ENCODE peak calls at places on chromosome 2, in seven cellular contexts. X, J, Z, V, M, Q and G are unnamed samples.

GRCh38 chr2:44838116-44838790 is 103.2 kb upstream of the SIX3 start:
- DNase-seq in X (no peak), J (no peak), Z (no peak), V (no peak), M (no peak), Q (no peak), G (no peak)

GRCh38 chr2:108987111-108987510 is 1.9 kb downstream of the EDAR start:
- DNase-seq in X (no peak), J (no peak), Z (no peak), V (no peak), M (no peak), Q (no peak), G (no peak)

GRCh38 chr2:18763338-18763737 is 174.0 kb upstream of the NT5C1B start:
- DNase-seq in X (peak), J (peak), Z (no peak), V (peak), M (no peak), Q (peak), G (peak)

GRCh38 chr2:141199711-141200110 is 931.1 kb downstream of the LRP1B start:
- DNase-seq in X (no peak), J (peak), Z (no peak), V (no peak), M (no peak), Q (no peak), G (no peak)

GRCh38 chr2:203893386-203893785 is 25.8 kb downstream of the CTLA4 start:
- DNase-seq in X (peak), J (peak), Z (no peak), V (peak), M (no peak), Q (peak), G (no peak)

GRCh38 chr2:215066138-215066537 is 72.3 kb downstream of the ABCA12 start:
- DNase-seq in X (no peak), J (no peak), Z (no peak), V (no peak), M (no peak), Q (no peak), G (no peak)

GRCh38 chr2:182565941-182566567 is 139.2 kb upstream of the PDE1A start:
- DNase-seq in X (no peak), J (no peak), Z (no peak), V (no peak), M (no peak), Q (no peak), G (no peak)

GRCh38 chr2:232888099-232888836 is 18.2 kb downstream of the SNORC start:
- DNase-seq in X (no peak), J (no peak), Z (peak), V (no peak), M (no peak), Q (no peak), G (no peak)

GRCh38 chr2:37819228-37819627 is 105.9 kb upstream of the RMDN2 start:
- DNase-seq in X (peak), J (peak), Z (no peak), V (peak), M (no peak), Q (peak), G (peak)

GRCh38 chr2:18557121-18557520 is 3.3 kb downstream of the RDH14 start:
- DNase-seq in X (no peak), J (no peak), Z (no peak), V (no peak), M (no peak), Q (no peak), G (no peak)

GRCh38 chr2:47097563-47097962 is 57.5 kb downstream of the STPG4 start:
- DNase-seq in X (no peak), J (no peak), Z (no peak), V (no peak), M (no peak), Q (no peak), G (no peak)

GRCh38 chr2:197517150-197517549 is 1.3 kb downstream of the MOB4 start:
- DNase-seq in X (peak), J (no peak), Z (no peak), V (no peak), M (no peak), Q (no peak), G (no peak)
- H3K4me3 ChIP-seq in X (peak), J (peak), Z (peak), V (peak), M (peak), Q (peak), G (peak)

DNA sequence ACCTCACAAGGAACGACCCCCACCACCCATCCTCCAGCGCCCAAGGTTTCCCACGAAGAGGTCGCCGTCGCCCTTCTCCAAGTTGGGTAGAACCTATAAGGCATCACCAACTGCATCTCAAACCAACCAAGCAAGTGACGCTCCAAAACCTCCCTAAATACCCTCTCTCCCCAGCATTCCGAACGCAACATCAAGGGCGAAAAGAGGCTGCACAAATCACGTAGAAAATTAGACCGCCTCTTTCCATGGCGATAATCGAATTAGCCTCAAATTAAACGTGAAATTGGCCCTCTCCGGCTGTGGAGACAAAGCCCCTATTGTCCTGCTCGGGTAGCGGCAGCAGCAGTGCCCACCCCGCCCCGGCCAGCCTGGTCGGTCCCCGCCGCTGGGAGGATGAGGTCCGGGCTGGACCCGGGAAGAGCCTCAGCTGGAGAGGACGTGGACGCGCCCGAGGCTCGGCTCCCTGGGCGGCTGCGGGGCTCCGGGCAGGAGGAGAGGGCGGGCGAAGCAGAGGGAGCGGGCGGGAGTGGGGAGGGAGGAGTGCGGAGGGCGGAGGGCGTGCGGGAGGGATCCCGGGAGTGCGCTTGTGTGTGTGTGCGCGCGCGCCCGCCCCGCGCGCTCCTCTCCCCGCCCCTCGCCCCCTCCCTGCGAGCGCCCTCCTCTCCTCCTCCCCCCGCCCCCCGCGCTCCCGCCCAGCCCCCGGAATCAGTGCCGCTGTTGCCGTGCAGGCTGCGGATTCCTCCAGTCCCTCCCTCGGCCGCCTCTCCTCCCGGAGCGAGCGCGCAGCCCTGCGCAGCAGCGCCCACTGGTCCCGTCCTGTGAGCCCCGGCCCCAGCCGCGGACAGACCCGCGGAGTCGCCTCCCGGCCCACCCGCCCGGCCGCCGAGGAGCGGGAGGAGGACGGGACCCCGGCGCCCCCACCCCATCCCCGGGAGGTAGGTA is at the start of gene SPTBN1:
- DNase-seq in X (peak), J (peak), Z (peak), V (peak), M (peak), Q (peak), G (peak)
- TF ChIP-seq CTCF in X (peak), J (no peak), Z (no peak), V (no peak), M (no peak), Q (no peak), G (no peak)

GRCh38 chr2:104853926-104854506 is at the start of gene POU3F3:
- DNase-seq in X (no peak), J (peak), Z (peak), V (peak), M (no peak), Q (no peak), G (peak)

GRCh38 chr2:104851236-104852160 is 2.4 kb upstream of the POU3F3 start:
- DNase-seq in X (no peak), J (no peak), Z (no peak), V (no peak), M (no peak), Q (no peak), G (no peak)

GRCh38 chr2:104850322-104851184 is 3.4 kb upstream of the POU3F3 start:
- DNase-seq in X (no peak), J (no peak), Z (no peak), V (no peak), M (no peak), Q (no peak), G (no peak)

GRCh38 chr2:104853401-104853925 is 452 bp upstream of the POU3F3 start:
- DNase-seq in X (no peak), J (no peak), Z (no peak), V (no peak), M (no peak), Q (no peak), G (no peak)

DNA sequence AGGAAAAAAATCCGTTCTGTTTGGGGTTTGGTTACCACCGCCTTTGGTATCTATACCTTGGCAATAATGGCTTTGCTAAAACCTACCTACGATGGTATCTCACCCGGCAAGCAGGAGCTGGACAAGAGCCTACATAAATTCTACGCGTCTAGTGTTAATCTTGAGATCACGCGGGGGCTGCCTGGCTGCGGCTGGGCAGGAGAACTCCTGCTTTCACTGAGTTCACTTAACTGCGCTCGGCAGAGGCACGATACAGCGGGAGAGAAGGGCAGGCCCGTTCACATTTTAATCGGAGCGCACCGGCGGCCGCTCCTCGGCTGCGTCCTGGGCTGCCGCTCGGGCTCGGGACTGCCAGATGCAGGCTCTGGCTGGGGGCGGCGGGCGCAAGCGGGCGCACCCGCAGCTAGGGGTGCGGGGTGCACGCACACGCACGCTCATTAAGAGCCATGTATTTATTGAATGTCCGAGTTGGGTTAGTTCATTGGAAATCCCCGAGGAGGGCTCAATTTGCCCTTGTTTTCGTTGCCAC is 1.7 kb upstream of the POU3F3 start:
- DNase-seq in X (peak), J (no peak), Z (no peak), V (peak), M (no peak), Q (no peak), G (peak)
- H3K4me3 ChIP-seq in X (no peak), J (peak), Z (no peak), V (no peak), M (peak), Q (no peak), G (peak)

DNA sequence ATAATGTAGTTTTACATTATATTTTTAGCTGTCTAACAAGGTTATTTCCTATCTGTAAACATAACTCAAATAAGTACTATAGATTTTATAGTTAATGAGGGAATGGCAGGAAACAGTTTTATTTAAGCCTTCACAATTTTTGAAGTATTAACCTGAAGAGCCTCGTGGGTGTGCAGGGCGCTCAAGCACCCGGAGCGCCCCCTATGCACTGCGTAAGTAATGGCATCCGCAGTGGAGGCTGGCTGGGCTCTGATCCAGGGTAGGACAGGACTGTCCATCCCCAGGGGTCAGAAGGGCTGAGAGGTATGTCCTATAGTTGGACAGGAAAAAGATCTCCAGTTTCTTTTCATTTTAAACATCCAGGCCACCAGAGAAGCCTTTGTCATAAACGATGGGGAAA is 8.2 kb upstream of the GBX2 start:
- DNase-seq in X (peak), J (peak), Z (no peak), V (peak), M (no peak), Q (peak), G (peak)
- TF ChIP-seq CTCF in X (peak), J (peak), Z (peak), V (peak), M (peak), Q (peak), G (peak)